ENCODE peak calls at places on chromosome 17, in seven cellular contexts. B, Q, V, Z, E, Y and W are unnamed samples.

GRCh38 chr17:76076100-76076764 is 1.7 kb downstream of the GALR2 start:
- DNase-seq in B (no peak), Q (no peak), V (peak), Z (no peak), E (no peak), Y (no peak), W (no peak)

GRCh38 chr17:66492500-66493123 is 190.2 kb downstream of the PRKCA start:
- DNase-seq in B (peak), Q (no peak), V (peak), Z (no peak), E (no peak), Y (no peak), W (no peak)

GRCh38 chr17:77160877-77161530 is 20.2 kb downstream of the SEC14L1 start:
- DNase-seq in B (no peak), Q (no peak), V (no peak), Z (no peak), E (no peak), Y (no peak), W (no peak)

GRCh38 chr17:15341385-15341849 is at the start of gene TEKT3:
- DNase-seq in B (peak), Q (no peak), V (peak), Z (peak), E (peak), Y (peak), W (peak)

GRCh38 chr17:78251773-78252103 is 20.3 kb downstream of the TMEM235 start:
- DNase-seq in B (no peak), Q (no peak), V (no peak), Z (no peak), E (no peak), Y (no peak), W (no peak)

GRCh38 chr17:64129515-64129764 is 504 bp downstream of the ERN1 start:
- DNase-seq in B (no peak), Q (no peak), V (no peak), Z (no peak), E (no peak), Y (no peak), W (no peak)

GRCh38 chr17:8832711-8833352 is 33.7 kb upstream of the MFSD6L start:
- DNase-seq in B (no peak), Q (no peak), V (peak), Z (peak), E (no peak), Y (peak), W (no peak)

GRCh38 chr17:58637011-58637570 is 54.8 kb downstream of the TEX14 start:
- DNase-seq in B (no peak), Q (no peak), V (no peak), Z (no peak), E (no peak), Y (no peak), W (no peak)

GRCh38 chr17:17690156-17690737 is 9.0 kb downstream of the RAI1 start:
- DNase-seq in B (no peak), Q (no peak), V (no peak), Z (no peak), E (no peak), Y (no peak), W (no peak)

GRCh38 chr17:75498726-75499213 is 16.6 kb downstream of the CASKIN2 start:
- DNase-seq in B (no peak), Q (no peak), V (peak), Z (peak), E (no peak), Y (no peak), W (no peak)

GRCh38 chr17:67067571-67068517 is 23.5 kb downstream of the CACNG1 start:
- DNase-seq in B (no peak), Q (no peak), V (no peak), Z (no peak), E (no peak), Y (no peak), W (no peak)

GRCh38 chr17:48878920-48879898 is 13.4 kb upstream of the ATP5MC1 start:
- DNase-seq in B (peak), Q (peak), V (peak), Z (no peak), E (peak), Y (peak), W (peak)

GRCh38 chr17:64240741-64241347 is 22.2 kb downstream of the TEX2 start:
- DNase-seq in B (peak), Q (peak), V (no peak), Z (peak), E (no peak), Y (peak), W (peak)

GRCh38 chr17:10730956-10731879 is 1.4 kb upstream of the TMEM220 start:
- DNase-seq in B (no peak), Q (no peak), V (peak), Z (no peak), E (no peak), Y (peak), W (no peak)

GRCh38 chr17:58487589-58488427 is at the start of gene HSF5:
- DNase-seq in B (no peak), Q (no peak), V (peak), Z (peak), E (no peak), Y (no peak), W (no peak)

GRCh38 chr17:4249452-4250029 is 14.2 kb downstream of the ANKFY1 start:
- DNase-seq in B (peak), Q (peak), V (peak), Z (no peak), E (peak), Y (no peak), W (peak)

GRCh38 chr17:60586288-60586974 is 13.6 kb upstream of the PPM1D start:
- DNase-seq in B (no peak), Q (no peak), V (peak), Z (no peak), E (no peak), Y (no peak), W (no peak)

GRCh38 chr17:16379654-16380053 is 1.2 kb upstream of the UBB start:
- DNase-seq in B (no peak), Q (no peak), V (peak), Z (no peak), E (no peak), Y (no peak), W (no peak)

GRCh38 chr17:17204635-17205231 is 1.4 kb downstream of the PLD6 start:
- DNase-seq in B (no peak), Q (no peak), V (no peak), Z (no peak), E (no peak), Y (no peak), W (no peak)

GRCh38 chr17:62562656-62563055 is 64.8 kb upstream of the MRC2 start:
- DNase-seq in B (peak), Q (no peak), V (no peak), Z (no peak), E (no peak), Y (peak), W (peak)

GRCh38 chr17:19750020-19750572 is 2.0 kb upstream of the ALDH3A1 start:
- DNase-seq in B (no peak), Q (no peak), V (no peak), Z (no peak), E (no peak), Y (no peak), W (no peak)

GRCh38 chr17:78240012-78240655 is 8.7 kb downstream of the TMEM235 start:
- DNase-seq in B (no peak), Q (no peak), V (peak), Z (no peak), E (no peak), Y (no peak), W (no peak)

GRCh38 chr17:81218459-81218858 is 4.3 kb downstream of the CEP131 start:
- DNase-seq in B (no peak), Q (no peak), V (no peak), Z (no peak), E (no peak), Y (no peak), W (no peak)

GRCh38 chr17:81218991-81219390 is 3.8 kb downstream of the CEP131 start:
- DNase-seq in B (no peak), Q (no peak), V (no peak), Z (no peak), E (no peak), Y (no peak), W (no peak)

GRCh38 chr17:81219476-81220180 is 3.1 kb downstream of the CEP131 start:
- DNase-seq in B (no peak), Q (no peak), V (no peak), Z (no peak), E (no peak), Y (no peak), W (no peak)

GRCh38 chr17:81221371-81221841 is 1.4 kb downstream of the CEP131 start:
- DNase-seq in B (no peak), Q (no peak), V (peak), Z (no peak), E (no peak), Y (no peak), W (peak)

GRCh38 chr17:81217531-81217930 is 5.2 kb downstream of the CEP131 start:
- DNase-seq in B (no peak), Q (no peak), V (no peak), Z (no peak), E (no peak), Y (no peak), W (no peak)
- TF ChIP-seq CTCF in B (no peak), Q (no peak), V (no peak), Z (no peak), E (no peak), Y (no peak), W (no peak)

DNA sequence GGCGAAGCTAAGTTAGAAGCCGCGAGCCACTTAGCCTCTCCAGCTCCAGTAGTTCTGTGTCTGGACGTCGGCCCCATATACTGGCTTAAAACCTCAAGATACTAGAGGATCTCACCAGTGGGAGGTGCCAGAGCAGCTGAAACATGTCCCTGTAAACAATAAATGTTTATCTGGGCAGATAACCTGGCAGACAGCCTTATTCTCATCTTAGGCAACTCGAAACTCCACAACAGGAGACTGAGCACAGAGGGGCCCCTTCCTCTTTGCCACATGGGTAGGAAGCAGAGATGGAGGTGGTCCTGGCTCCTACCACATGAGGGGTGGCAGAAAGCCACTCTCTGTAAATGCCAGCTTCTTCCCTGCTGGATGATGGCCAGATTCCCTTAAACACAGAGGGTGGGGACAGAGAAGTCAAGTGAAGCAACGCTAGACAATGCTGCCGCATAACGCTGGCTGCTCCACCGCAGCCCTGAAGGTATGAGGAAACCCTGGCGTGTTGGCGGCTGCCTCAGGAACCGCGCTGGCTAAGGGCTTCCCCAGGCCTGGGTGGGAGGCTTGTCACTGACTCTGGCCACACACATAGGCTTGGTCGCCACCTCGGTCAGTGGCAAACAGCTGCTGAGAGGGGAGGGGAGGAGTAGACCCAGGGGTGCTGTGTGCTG is 67.9 kb downstream of the HIC1 start:
- DNase-seq in B (peak), Q (no peak), V (peak), Z (peak), E (no peak), Y (peak), W (peak)
- TF ChIP-seq CTCF in B (no peak), Q (no peak), V (peak), Z (no peak), E (no peak), Y (no peak), W (peak)

GRCh38 chr17:7822126-7822525 is 11.9 kb upstream of the KDM6B start:
- DNase-seq in B (no peak), Q (no peak), V (no peak), Z (no peak), E (no peak), Y (no peak), W (no peak)

GRCh38 chr17:7824021-7824924 is 9.7 kb upstream of the KDM6B start:
- DNase-seq in B (no peak), Q (no peak), V (peak), Z (no peak), E (no peak), Y (no peak), W (no peak)

GRCh38 chr17:7820231-7820630 is 13.8 kb upstream of the KDM6B start:
- DNase-seq in B (no peak), Q (no peak), V (peak), Z (no peak), E (no peak), Y (no peak), W (no peak)

GRCh38 chr17:7823581-7824001 is 10.4 kb upstream of the KDM6B start:
- DNase-seq in B (no peak), Q (no peak), V (peak), Z (no peak), E (no peak), Y (no peak), W (no peak)

GRCh38 chr17:7825206-7825980 is 8.6 kb upstream of the KDM6B start:
- DNase-seq in B (no peak), Q (no peak), V (peak), Z (no peak), E (peak), Y (no peak), W (no peak)
- TF ChIP-seq CTCF in B (no peak), Q (peak), V (peak), Z (no peak), E (no peak), Y (no peak), W (no peak)

GRCh38 chr17:45052052-45052772 is 780 bp upstream of the DCAKD start:
- DNase-seq in B (peak), Q (no peak), V (peak), Z (peak), E (no peak), Y (peak), W (no peak)

GRCh38 chr17:45050680-45051059 is 762 bp downstream of the DCAKD start:
- DNase-seq in B (peak), Q (no peak), V (peak), Z (no peak), E (peak), Y (peak), W (no peak)

GRCh38 chr17:45046536-45047125 is 4.8 kb downstream of the DCAKD start:
- DNase-seq in B (peak), Q (no peak), V (no peak), Z (no peak), E (peak), Y (no peak), W (no peak)

GRCh38 chr17:45051060-45051719 is at the start of gene DCAKD:
- DNase-seq in B (peak), Q (peak), V (peak), Z (peak), E (peak), Y (peak), W (peak)

GRCh38 chr17:45048795-45049563 is 2.5 kb downstream of the DCAKD start:
- DNase-seq in B (no peak), Q (no peak), V (no peak), Z (no peak), E (peak), Y (no peak), W (no peak)
- TF ChIP-seq CTCF in B (peak), Q (no peak), V (peak), Z (no peak), E (peak), Y (no peak), W (peak)

GRCh38 chr17:40730974-40731373 is 24.2 kb downstream of the KRT25 start:
- DNase-seq in B (no peak), Q (no peak), V (no peak), Z (no peak), E (no peak), Y (no peak), W (no peak)

GRCh38 chr17:40724656-40725055 is 21.1 kb upstream of the KRT24 start:
- DNase-seq in B (peak), Q (no peak), V (no peak), Z (no peak), E (no peak), Y (no peak), W (no peak)

GRCh38 chr17:40727447-40728231 is 24.1 kb upstream of the KRT24 start:
- DNase-seq in B (peak), Q (peak), V (no peak), Z (no peak), E (no peak), Y (no peak), W (peak)

GRCh38 chr17:40722146-40722720 is 18.7 kb upstream of the KRT24 start:
- DNase-seq in B (no peak), Q (no peak), V (no peak), Z (no peak), E (no peak), Y (no peak), W (no peak)

GRCh38 chr17:40726919-40727318 is 23.4 kb upstream of the KRT24 start:
- DNase-seq in B (peak), Q (no peak), V (no peak), Z (no peak), E (no peak), Y (no peak), W (no peak)
- TF ChIP-seq CTCF in B (peak), Q (peak), V (peak), Z (no peak), E (peak), Y (no peak), W (peak)

DNA sequence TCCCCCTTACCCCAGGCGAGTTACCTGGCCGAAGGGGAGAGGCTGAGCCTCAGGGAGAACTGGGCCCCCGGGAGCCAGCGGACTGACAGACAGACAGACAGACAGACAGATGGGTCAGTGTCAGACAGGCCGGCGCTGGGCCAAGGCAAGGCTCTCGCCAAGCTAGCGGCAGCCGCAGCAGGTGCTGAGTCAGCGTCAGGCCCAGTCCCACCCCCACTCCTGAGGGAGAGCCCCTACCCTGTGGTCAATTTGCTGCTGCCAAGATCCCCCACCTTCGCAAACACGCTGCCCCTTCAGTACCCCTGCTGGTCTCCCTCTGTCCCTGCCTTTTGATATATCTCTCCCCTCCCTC is 1.5 kb downstream of the FGF11 start:
- DNase-seq in B (peak), Q (no peak), V (peak), Z (peak), E (no peak), Y (no peak), W (no peak)
- TF ChIP-seq CTCF in B (peak), Q (peak), V (peak), Z (no peak), E (no peak), Y (no peak), W (peak)

GRCh38 chr17:51298508-51299371 is 38.4 kb downstream of the UTP18 start:
- DNase-seq in B (peak), Q (no peak), V (peak), Z (no peak), E (peak), Y (no peak), W (peak)
- TF ChIP-seq CTCF in B (peak), Q (peak), V (peak), Z (peak), E (peak), Y (peak), W (peak)

GRCh38 chr17:79537061-79537460 is 73.8 kb downstream of the RBFOX3 start:
- DNase-seq in B (no peak), Q (no peak), V (no peak), Z (no peak), E (no peak), Y (no peak), W (no peak)

GRCh38 chr17:79537686-79538085 is 73.2 kb downstream of the RBFOX3 start:
- DNase-seq in B (no peak), Q (no peak), V (no peak), Z (no peak), E (no peak), Y (no peak), W (no peak)

GRCh38 chr17:79534851-79535727 is 75.8 kb downstream of the RBFOX3 start:
- DNase-seq in B (no peak), Q (no peak), V (no peak), Z (no peak), E (no peak), Y (no peak), W (no peak)

GRCh38 chr17:79535728-79536025 is 75.2 kb downstream of the RBFOX3 start:
- DNase-seq in B (no peak), Q (no peak), V (no peak), Z (no peak), E (no peak), Y (no peak), W (no peak)

DNA sequence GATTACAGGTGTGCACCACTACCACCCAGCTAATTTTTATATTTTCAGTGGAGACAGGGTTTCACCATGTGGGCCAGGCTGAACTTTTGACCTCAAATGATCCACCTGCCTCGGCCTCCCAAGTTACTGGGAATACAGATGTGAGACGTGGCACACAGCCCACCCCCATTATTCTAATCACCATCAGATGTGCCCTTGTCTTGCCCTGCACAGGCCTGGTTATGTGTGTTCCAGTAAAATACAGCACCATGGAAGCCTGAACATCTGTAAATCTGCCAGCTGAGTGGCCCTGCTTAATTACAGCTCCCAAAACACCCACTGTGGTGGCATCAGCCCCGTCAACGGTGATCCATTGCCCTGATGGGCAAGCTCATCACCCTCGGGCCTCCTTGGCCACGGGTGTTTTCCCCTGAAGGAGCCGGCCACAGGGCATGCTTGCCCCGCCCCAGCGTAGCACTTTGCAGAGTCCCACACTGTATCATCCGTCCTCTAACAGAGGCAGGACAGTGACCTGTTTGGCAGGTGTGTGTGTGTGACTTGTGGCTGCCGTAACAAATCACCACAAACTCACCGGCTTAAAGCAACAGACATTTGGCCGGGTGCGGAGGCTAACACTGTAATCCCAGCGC is 74.5 kb downstream of the RBFOX3 start:
- DNase-seq in B (no peak), Q (no peak), V (no peak), Z (no peak), E (no peak), Y (no peak), W (no peak)
- TF ChIP-seq CTCF in B (no peak), Q (no peak), V (no peak), Z (no peak), E (no peak), Y (no peak), W (no peak)

GRCh38 chr17:38915639-38915995 is 9.8 kb upstream of the LASP1NB start:
- DNase-seq in B (no peak), Q (no peak), V (peak), Z (no peak), E (no peak), Y (no peak), W (no peak)

GRCh38 chr17:38918916-38919315 is 6.5 kb upstream of the LASP1NB start:
- DNase-seq in B (no peak), Q (no peak), V (no peak), Z (no peak), E (no peak), Y (no peak), W (no peak)

GRCh38 chr17:38918129-38918913 is 7.1 kb upstream of the LASP1NB start:
- DNase-seq in B (no peak), Q (no peak), V (peak), Z (no peak), E (no peak), Y (no peak), W (no peak)

GRCh38 chr17:38916771-38917170 is 8.6 kb upstream of the LASP1NB start:
- DNase-seq in B (no peak), Q (no peak), V (no peak), Z (no peak), E (no peak), Y (no peak), W (no peak)

GRCh38 chr17:38917259-38917658 is 8.2 kb upstream of the LASP1NB start:
- DNase-seq in B (no peak), Q (no peak), V (no peak), Z (no peak), E (no peak), Y (no peak), W (no peak)
- TF ChIP-seq CTCF in B (no peak), Q (no peak), V (peak), Z (no peak), E (peak), Y (no peak), W (peak)